ENCODE peak calls at places on chromosome 13, in nine cellular contexts. Y, Q, J, O, T, K, E, N and C are unnamed samples.
A peak's percentile ranks its signal among the peaks of the same experiment; 100 is the strongest.

GRCh38 chr13:95676100-95676774 is 702 bp upstream of the DNAJC3 start:
- DNase-seq in N (no peak), K (peak; percentile 43), T (peak; percentile 66), E (no peak), Y (peak; percentile 26), J (peak; percentile 36), O (no peak), Q (peak; percentile 6), C (no peak)

GRCh38 chr13:75907044-75907443 is 270.9 kb downstream of the LMO7 start:
- DNase-seq in E (no peak), J (no peak), Q (no peak), Y (no peak), O (no peak), N (no peak), T (no peak), K (no peak), C (no peak)

GRCh38 chr13:35826626-35827254 is 304.4 kb downstream of the DCLK1 start:
- DNase-seq in N (no peak), Q (peak; percentile 5), J (no peak), T (no peak), O (peak; percentile 15), E (no peak), Y (no peak), K (peak; percentile 39), C (peak; percentile 17)

GRCh38 chr13:85148009-85148408 is 651.2 kb downstream of the SLITRK6 start:
- DNase-seq in Y (no peak), E (no peak), Q (no peak), K (peak; percentile 42), N (peak; percentile 29), O (no peak), J (no peak), T (no peak), C (no peak)

GRCh38 chr13:110819203-110820014 is 95.5 kb downstream of the ANKRD10 start:
- DNase-seq in J (peak; percentile 82), O (peak; percentile 88), Q (peak; percentile 59), E (no peak), K (peak; percentile 92), Y (peak; percentile 78), N (peak; percentile 32), T (peak; percentile 31), C (peak; percentile 72)

GRCh38 chr13:44004881-44005280 is 125.2 kb downstream of the LACC1 start:
- DNase-seq in E (no peak), Q (no peak), J (no peak), N (no peak), K (no peak), Y (no peak), O (no peak), T (peak; percentile 75), C (no peak)

GRCh38 chr13:110343241-110343865 is 36.3 kb downstream of the COL4A2 start:
- DNase-seq in K (no peak), Y (no peak), Q (no peak), J (no peak), E (peak; percentile 71), T (peak; percentile 95), N (no peak), O (no peak), C (no peak)

GRCh38 chr13:26327905-26328304 is 74.0 kb downstream of the CDK8 start:
- DNase-seq in T (no peak), J (no peak), Q (no peak), E (no peak), K (no peak), N (no peak), O (no peak), Y (no peak), C (no peak)

GRCh38 chr13:49356224-49356623 is 87.6 kb downstream of the CAB39L start:
- DNase-seq in Y (no peak), K (no peak), N (no peak), O (no peak), Q (no peak), E (no peak), J (no peak), T (peak; percentile 52), C (no peak)

GRCh38 chr13:37811441-37811840 is 58.1 kb downstream of the TRPC4 start:
- DNase-seq in Y (no peak), K (no peak), E (no peak), O (no peak), J (no peak), Q (no peak), T (no peak), N (no peak), C (no peak)

GRCh38 chr13:39503048-39503447 is 99.9 kb downstream of the LHFPL6 start:
- DNase-seq in T (no peak), Q (no peak), Y (no peak), N (no peak), K (no peak), O (no peak), J (no peak), E (no peak), C (no peak)

GRCh38 chr13:112972867-112973576 is 4.0 kb downstream of the MCF2L start:
- DNase-seq in K (no peak), T (no peak), O (no peak), E (no peak), N (no peak), J (no peak), Y (no peak), Q (no peak), C (no peak)

GRCh38 chr13:42967660-42968059 is 24.4 kb downstream of the EPSTI1 start:
- DNase-seq in Y (no peak), K (no peak), Q (peak; percentile 11), T (no peak), N (no peak), E (no peak), O (no peak), J (peak; percentile 60), C (no peak)

GRCh38 chr13:67554746-67555452 is 324.8 kb upstream of the PCDH9 start:
- DNase-seq in O (no peak), Y (no peak), E (no peak), J (no peak), K (no peak), T (no peak), N (no peak), Q (no peak), C (no peak)

GRCh38 chr13:33927315-33927714 is 109.4 kb downstream of the RFC3 start:
- DNase-seq in T (peak; percentile 55), E (no peak), K (no peak), N (no peak), Y (no peak), Q (no peak), O (no peak), J (no peak), C (no peak)

GRCh38 chr13:78802912-78803311 is 144.0 kb upstream of the OBI1 start:
- DNase-seq in J (no peak), O (no peak), E (no peak), Y (no peak), K (no peak), Q (no peak), T (no peak), N (no peak), C (no peak)

GRCh38 chr13:46575321-46575721 is 22.4 kb downstream of the LRCH1 start:
- DNase-seq in Q (no peak), E (no peak), N (no peak), Y (no peak), K (no peak), T (no peak), J (no peak), O (no peak), C (no peak)

GRCh38 chr13:40127476-40127875 is 472.0 kb downstream of the COG6 start:
- DNase-seq in T (no peak), J (no peak), Y (no peak), N (no peak), Q (no peak), K (no peak), O (no peak), E (no peak), C (no peak)

GRCh38 chr13:74305876-74306275 is 171.7 kb upstream of the KLF12 start:
- DNase-seq in E (no peak), Y (no peak), Q (no peak), K (peak; percentile 37), N (peak; percentile 3), J (no peak), O (no peak), T (peak; percentile 25), C (no peak)